ENCODE peak calls at places on chromosomes 11 and 22, in six cellular contexts. F is stomach, G is Panc1, L is left ventricle myocardium superior, K is posterior vena cava, P is HEK293T. S is an unnamed sample.

GRCh38 chr11:89381094-89381493 is 110.1 kb downstream of the NOX4 start:
- DNase-seq in P (no peak), L (peak), K (no peak), F (no peak), G (no peak), S (no peak)

GRCh38 chr22:46041642-46042041 is 64.7 kb upstream of the WNT7B start:
- DNase-seq in K (peak), P (no peak), L (no peak), G (no peak), F (peak), S (no peak)

GRCh38 chr11:71426413-71426812 is 21.8 kb downstream of the DHCR7 start:
- DNase-seq in K (no peak), G (no peak), F (no peak), P (no peak), L (no peak), S (no peak)

GRCh38 chr11:34745209-34745608 is 124.3 kb downstream of the EHF start:
- DNase-seq in G (no peak), L (no peak), K (no peak), F (peak), P (no peak), S (no peak)

GRCh38 chr22:36659762-36660509 is 43.6 kb downstream of the CACNG2 start:
- DNase-seq in K (peak), L (peak), F (peak), P (peak), G (peak), S (peak)

GRCh38 chr11:33266418-33267215 is 9.4 kb downstream of the HIPK3 start:
- DNase-seq in F (no peak), K (no peak), G (no peak), P (no peak), L (peak), S (no peak)

GRCh38 chr11:17608830-17609229 is 61.8 kb downstream of the OTOG start:
- DNase-seq in F (no peak), L (no peak), G (no peak), P (no peak), K (no peak), S (no peak)

GRCh38 chr11:36257351-36257750 is 31.9 kb downstream of the COMMD9 start:
- DNase-seq in G (no peak), F (no peak), P (no peak), L (no peak), K (no peak), S (no peak)

GRCh38 chr22:49838771-49839717 is 11.4 kb upstream of the BRD1 start:
- DNase-seq in K (no peak), G (no peak), F (no peak), P (peak), L (no peak), S (no peak)

GRCh38 chr22:17563936-17564391 is 666 bp downstream of the SLC25A18 start:
- DNase-seq in F (no peak), P (no peak), K (no peak), G (no peak), L (no peak), S (no peak)

GRCh38 chr11:77136074-77136473 is 8.0 kb downstream of the MYO7A start:
- DNase-seq in K (no peak), P (no peak), F (no peak), L (no peak), G (no peak), S (no peak)

S was measured in A549.